ENCODE peak calls at places on chromosomes 1 and 21, in six cellular contexts. Q is IMR-90, H is H9, X is mesendoderm, S is neuronal stem cell, M is trophoblast cell. G is an unnamed sample.

GRCh38 chr1:153678519-153679336 is at the start of gene NPR1:
- DNase-seq in H (peak; percentile 54), Q (no peak), M (no peak), X (peak; percentile 66), S (no peak), G (peak; percentile 46)

GRCh38 chr1:227388214-227388613 is 69.9 kb upstream of the CDC42BPA start:
- DNase-seq in Q (no peak), X (no peak), S (no peak), M (no peak), H (no peak), G (no peak)

GRCh38 chr21:46234436-46234950 is 5.9 kb upstream of the LSS start:
- DNase-seq in Q (no peak), S (no peak), X (no peak), M (peak; percentile 91), H (no peak), G (no peak)

GRCh38 chr1:177426533-177426932 is 255.8 kb downstream of the BRINP2 start:
- DNase-seq in M (no peak), S (no peak), Q (no peak), H (no peak), X (no peak), G (no peak)

GRCh38 chr1:85325920-85326319 is 49.5 kb upstream of the BCL10 start:
- DNase-seq in S (no peak), X (no peak), H (no peak), Q (no peak), M (no peak), G (no peak)

GRCh38 chr1:71307451-71307850 is 226.6 kb upstream of the ZRANB2 start:
- DNase-seq in S (no peak), Q (peak; percentile 19), H (no peak), M (no peak), X (peak; percentile 42), G (peak; percentile 12)

GRCh38 chr1:48471103-48471502 is 901 bp downstream of the SPATA6 start:
- DNase-seq in S (no peak), M (peak; percentile 9), Q (no peak), H (no peak), X (peak; percentile 48), G (peak; percentile 33)

GRCh38 chr1:16013220-16013907 is 4.5 kb downstream of the HSPB7 start:
- DNase-seq in S (no peak), X (peak; percentile 93), Q (peak; percentile 70), M (peak; percentile 17), H (peak; percentile 91), G (peak; percentile 90)

GRCh38 chr1:176790771-176791170 is 327.8 kb downstream of the PAPPA2 start:
- DNase-seq in Q (no peak), S (no peak), H (no peak), X (no peak), M (no peak), G (no peak)

GRCh38 chr1:29519733-29520132 is 283.4 kb downstream of the PTPRU start:
- DNase-seq in X (no peak), H (peak; percentile 7), M (no peak), S (no peak), Q (no peak), G (no peak)

GRCh38 chr21:45290948-45291612 is 3.4 kb upstream of the POFUT2 start:
- DNase-seq in H (no peak), Q (peak; percentile 58), X (peak; percentile 80), S (no peak), M (no peak), G (peak; percentile 67)

GRCh38 chr21:32819702-32820101 is 48.1 kb upstream of the PAXBP1 start:
- DNase-seq in H (no peak), M (no peak), X (no peak), S (no peak), Q (peak; percentile 87), G (no peak)

GRCh38 chr21:32412162-32412997 is at the start of gene EVA1C:
- DNase-seq in H (peak; percentile 69), Q (peak; percentile 30), S (no peak), M (no peak), X (peak; percentile 63), G (no peak)

GRCh38 chr1:21932127-21932526 is 5.0 kb downstream of the HSPG2 start:
- DNase-seq in X (no peak), Q (peak; percentile 86), S (no peak), M (peak; percentile 31), H (no peak), G (peak; percentile 90)

GRCh38 chr21:31110430-31110829 is 72.2 kb upstream of the KRTAP19-8 start:
- DNase-seq in M (no peak), S (no peak), H (no peak), Q (no peak), X (no peak), G (no peak)

GRCh38 chr1:18385239-18385790 is 95.4 kb upstream of the KLHDC7A start:
- DNase-seq in Q (no peak), X (peak; percentile 41), S (no peak), H (peak; percentile 65), M (no peak), G (no peak)

GRCh38 chr1:11873954-11874562 is 15.3 kb upstream of the NPPB start:
- DNase-seq in H (no peak), M (peak; percentile 18), Q (no peak), S (no peak), X (no peak), G (no peak)

GRCh38 chr1:217009376-217009775 is 286.1 kb upstream of the ESRRG start:
- DNase-seq in X (no peak), Q (no peak), H (no peak), S (no peak), M (no peak), G (no peak)

GRCh38 chr1:162381941-162382750 is 618 bp downstream of the C1orf226 start:
- DNase-seq in M (peak; percentile 57), S (no peak), H (no peak), Q (no peak), X (no peak), G (no peak)

GRCh38 chr1:44616991-44617702 is 57.1 kb downstream of the TMEM53 start:
- DNase-seq in H (no peak), S (no peak), M (no peak), X (peak; percentile 13), Q (peak; percentile 34), G (peak; percentile 41)

GRCh38 chr1:12436817-12437599 is 181.0 kb downstream of the DHRS3 start:
- DNase-seq in H (no peak), S (no peak), X (no peak), Q (peak; percentile 84), M (peak; percentile 36), G (peak; percentile 31)

GRCh38 chr1:200980452-200980772 is 43.1 kb downstream of the KIF21B start:
- DNase-seq in X (no peak), M (peak; percentile 65), H (no peak), S (no peak), Q (no peak), G (no peak)

GRCh38 chr1:245735831-245736530 is 581.2 kb downstream of the KIF26B start:
- DNase-seq in Q (peak; percentile 41), X (no peak), S (no peak), H (no peak), M (no peak), G (no peak)

GRCh38 chr1:20735581-20736111 is 3.1 kb upstream of the SH2D5 start:
- DNase-seq in S (no peak), X (no peak), Q (peak; percentile 25), M (peak; percentile 45), H (no peak), G (no peak)

GRCh38 chr1:116515702-116516101 is 55.1 kb downstream of the CD58 start:
- DNase-seq in M (no peak), X (no peak), Q (no peak), H (no peak), S (no peak), G (no peak)

GRCh38 chr1:171754381-171754705 is 12.5 kb upstream of the VAMP4 start:
- DNase-seq in H (peak; percentile 49), X (peak; percentile 29), M (no peak), S (no peak), Q (peak; percentile 86), G (peak; percentile 67)
- H2BK120ac ChIP-seq in H (no peak overlapping the region), X (no peak overlapping the region), M (no peak overlapping the region), S (no peak overlapping the region), Q (peak overlapping the region; percentile 95), G (no peak overlapping the region)

DNA sequence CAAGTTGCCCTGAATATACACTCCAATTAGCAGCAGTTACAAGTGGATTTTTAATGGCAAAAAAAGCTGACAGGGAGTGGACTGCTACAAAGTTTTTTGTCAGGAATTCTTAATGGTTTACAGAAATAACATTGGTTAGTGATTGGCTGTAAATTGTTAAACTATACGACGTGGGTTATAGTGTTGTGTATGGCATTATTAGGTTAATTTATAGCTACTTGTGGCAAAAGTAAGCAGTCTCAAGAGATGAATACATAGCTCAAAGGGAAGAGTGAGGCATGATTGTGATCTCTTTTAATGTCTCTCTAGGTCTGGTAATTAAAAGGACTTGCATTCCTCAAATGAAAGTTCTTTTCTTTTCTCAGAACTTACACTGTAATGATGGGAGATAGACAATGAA is 75.8 kb upstream of the CD1D start:
- DNase-seq in X (no peak), Q (no peak), M (no peak), S (no peak), H (no peak), G (no peak)
- H2BK120ac ChIP-seq in X (no peak overlapping the region), Q (no peak overlapping the region), M (no peak overlapping the region), S (no peak overlapping the region), H (no peak overlapping the region), G (no peak overlapping the region)

GRCh38 chr1:8241417-8242014 is 76.4 kb upstream of the SLC45A1 start:
- DNase-seq in Q (no peak), S (no peak), M (no peak), H (no peak), X (no peak), G (no peak)

GRCh38 chr1:8238141-8239038 is 79.5 kb upstream of the SLC45A1 start:
- DNase-seq in M (peak; percentile 98), H (no peak), Q (peak; percentile 99), X (no peak), S (no peak), G (peak; percentile 68)

GRCh38 chr1:8239039-8239305 is 78.9 kb upstream of the SLC45A1 start:
- DNase-seq in Q (peak; percentile 58), H (peak; percentile 48), M (peak; percentile 94), S (no peak), X (peak; percentile 87), G (peak; percentile 60)

GRCh38 chr1:8242498-8242897 is 75.4 kb upstream of the SLC45A1 start:
- DNase-seq in X (no peak), M (no peak), S (no peak), Q (no peak), H (no peak), G (no peak)

DNA sequence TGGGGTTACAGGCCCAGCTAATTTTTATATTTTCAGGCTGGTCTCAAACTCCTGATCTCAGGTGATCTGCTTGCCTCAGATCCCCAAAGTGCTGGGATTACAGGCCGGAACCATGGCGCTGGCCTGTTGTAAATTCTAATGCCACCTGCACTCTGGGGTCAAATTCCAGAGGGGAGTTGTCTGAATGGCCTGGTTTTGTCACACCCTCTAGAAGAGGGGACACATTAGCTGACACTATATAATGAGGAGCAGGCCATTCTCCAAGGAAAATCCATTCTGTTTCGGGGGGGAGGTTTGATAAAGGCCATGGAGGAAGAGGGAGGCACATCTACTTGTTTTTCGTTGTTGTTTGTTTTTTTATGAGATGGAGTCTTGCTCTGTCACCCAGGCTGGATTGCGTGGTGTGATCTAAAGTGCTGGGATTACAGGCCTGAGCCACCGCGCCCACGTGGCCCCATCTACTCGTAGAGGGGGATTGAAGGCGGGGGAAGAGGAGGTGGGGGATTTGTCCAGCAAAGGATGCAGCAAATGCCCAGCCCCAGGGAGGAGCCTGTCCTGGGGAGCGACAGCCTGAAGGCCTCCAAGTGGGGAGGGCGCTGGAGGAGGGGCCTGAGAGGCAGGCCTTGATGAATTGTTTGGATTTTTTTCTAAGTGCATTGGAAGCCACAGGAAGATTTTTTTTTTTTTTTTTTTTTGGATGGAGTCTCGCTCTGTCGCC is 78.4 kb upstream of the SLC45A1 start:
- DNase-seq in H (peak; percentile 85), M (peak; percentile 76), S (peak; percentile 71), Q (peak; percentile 39), X (peak; percentile 91), G (peak; percentile 89)
- H2BK120ac ChIP-seq in H (no peak overlapping the region), M (peak overlapping the region; percentile 52), S (no peak overlapping the region), Q (peak overlapping the region; percentile 72), X (no peak overlapping the region), G (peak overlapping the region; percentile 57)

GRCh38 chr1:163398980-163399379 is 77.2 kb downstream of the NUF2 start:
- DNase-seq in M (no peak), H (no peak), S (no peak), X (no peak), Q (no peak), G (no peak)
- H2BK120ac ChIP-seq in M (no peak overlapping the region), H (no peak overlapping the region), S (no peak overlapping the region), X (no peak overlapping the region), Q (no peak overlapping the region), G (no peak overlapping the region)

G was measured in mesenchymal stem cell.